ENCODE peak calls at places on chromosomes 4 and X, in six cellular contexts. One of them, this sample, is unnamed.
A peak's percentile ranks its signal among the peaks of the same experiment; 100 is the strongest.

GRCh38 chr4:182564966-182565365 is 321.8 kb downstream of the TENM3 start:
- DNase-seq in PC-9: no peak
- DNase-seq in prostate gland: no peak
- DNase-seq in stomach: no peak
- DNase-seq in CD4-positive, CD25-positive, alpha-beta regulatory T cell: no peak
- DNase-seq in aorta: no peak
- DNase-seq in this sample: no peak

GRCh38 chr4:93184093-93184492 is 644.5 kb upstream of the ATOH1 start:
- DNase-seq in aorta: no peak
- DNase-seq in PC-9: no peak
- DNase-seq in prostate gland: peak; percentile 28
- DNase-seq in stomach: no peak
- DNase-seq in CD4-positive, CD25-positive, alpha-beta regulatory T cell: no peak
- DNase-seq in this sample: no peak

GRCh38 chrX:129108936-129109335 is 414.4 kb downstream of the SMARCA1 start:
- DNase-seq in stomach: no peak
- DNase-seq in PC-9: no peak
- DNase-seq in prostate gland: no peak
- DNase-seq in CD4-positive, CD25-positive, alpha-beta regulatory T cell: no peak
- DNase-seq in aorta: no peak
- DNase-seq in this sample: no peak

GRCh38 chr4:184310171-184310567 is 92.5 kb upstream of the ENPP6 start:
- DNase-seq in stomach: no peak
- DNase-seq in prostate gland: peak; percentile 3
- DNase-seq in PC-9: no peak
- DNase-seq in CD4-positive, CD25-positive, alpha-beta regulatory T cell: peak; percentile 75
- DNase-seq in aorta: no peak
- DNase-seq in this sample: peak; percentile 29

GRCh38 chr4:124785645-124786044 is 73.1 kb upstream of the ANKRD50 start:
- DNase-seq in aorta: no peak
- DNase-seq in stomach: no peak
- DNase-seq in CD4-positive, CD25-positive, alpha-beta regulatory T cell: no peak
- DNase-seq in PC-9: no peak
- DNase-seq in prostate gland: no peak
- DNase-seq in this sample: no peak

GRCh38 chr4:147768113-147768512 is 36.2 kb downstream of the ARHGAP10 start:
- DNase-seq in aorta: no peak
- DNase-seq in stomach: no peak
- DNase-seq in CD4-positive, CD25-positive, alpha-beta regulatory T cell: no peak
- DNase-seq in PC-9: no peak
- DNase-seq in prostate gland: no peak
- DNase-seq in this sample: no peak

GRCh38 chrX:107823456-107823855 is 2.2 kb upstream of the MID2 start:
- DNase-seq in stomach: no peak
- DNase-seq in CD4-positive, CD25-positive, alpha-beta regulatory T cell: no peak
- DNase-seq in aorta: no peak
- DNase-seq in PC-9: no peak
- DNase-seq in prostate gland: no peak
- DNase-seq in this sample: no peak

GRCh38 chr4:73707918-73708577 is 32.3 kb upstream of the CXCL8 start:
- DNase-seq in prostate gland: peak; percentile 74
- DNase-seq in PC-9: peak; percentile 52
- DNase-seq in aorta: peak; percentile 79
- DNase-seq in stomach: peak; percentile 60
- DNase-seq in CD4-positive, CD25-positive, alpha-beta regulatory T cell: peak; percentile 1
- DNase-seq in this sample: no peak

GRCh38 chrX:24081661-24082154 is 27.0 kb downstream of the EIF2S3 start:
- DNase-seq in stomach: peak; percentile 64
- DNase-seq in CD4-positive, CD25-positive, alpha-beta regulatory T cell: peak; percentile 75
- DNase-seq in aorta: peak; percentile 84
- DNase-seq in prostate gland: peak; percentile 18
- DNase-seq in PC-9: peak; percentile 76
- DNase-seq in this sample: peak; percentile 33

GRCh38 chr4:140150886-140151699 is 2.9 kb downstream of the MAML3 start:
- DNase-seq in prostate gland: peak; percentile 96
- DNase-seq in aorta: peak; percentile 94
- DNase-seq in CD4-positive, CD25-positive, alpha-beta regulatory T cell: peak; percentile 40
- DNase-seq in stomach: peak; percentile 88
- DNase-seq in PC-9: peak; percentile 93
- DNase-seq in this sample: peak; percentile 71

GRCh38 chr4:53014368-53014767 is 152.3 kb downstream of the RASL11B start:
- DNase-seq in aorta: no peak
- DNase-seq in stomach: no peak
- DNase-seq in prostate gland: no peak
- DNase-seq in PC-9: no peak
- DNase-seq in CD4-positive, CD25-positive, alpha-beta regulatory T cell: no peak
- DNase-seq in this sample: no peak

GRCh38 chrX:57677132-57677858 is 2.8 kb downstream of the NLRP2B start:
- DNase-seq in stomach: no peak
- DNase-seq in PC-9: no peak
- DNase-seq in aorta: no peak
- DNase-seq in CD4-positive, CD25-positive, alpha-beta regulatory T cell: no peak
- DNase-seq in prostate gland: no peak
- DNase-seq in this sample: no peak

GRCh38 chr4:6258741-6259140 is 10.9 kb upstream of the WFS1 start:
- DNase-seq in PC-9: no peak
- DNase-seq in CD4-positive, CD25-positive, alpha-beta regulatory T cell: no peak
- DNase-seq in prostate gland: no peak
- DNase-seq in aorta: peak; percentile 36
- DNase-seq in stomach: no peak
- DNase-seq in this sample: no peak

GRCh38 chr4:8558080-8558960 is 21.9 kb upstream of the GPR78 start:
- DNase-seq in aorta: peak; percentile 65
- DNase-seq in CD4-positive, CD25-positive, alpha-beta regulatory T cell: no peak
- DNase-seq in prostate gland: no peak
- DNase-seq in PC-9: peak; percentile 86
- DNase-seq in stomach: no peak
- DNase-seq in this sample: no peak

GRCh38 chr4:88531549-88531948 is 8.0 kb upstream of the PYURF start:
- DNase-seq in PC-9: no peak
- DNase-seq in prostate gland: no peak
- DNase-seq in CD4-positive, CD25-positive, alpha-beta regulatory T cell: no peak
- DNase-seq in aorta: no peak
- DNase-seq in stomach: no peak
- DNase-seq in this sample: no peak

GRCh38 chrX:149129767-149130166 is 375.3 kb downstream of the IDS start:
- DNase-seq in CD4-positive, CD25-positive, alpha-beta regulatory T cell: no peak
- DNase-seq in aorta: no peak
- DNase-seq in PC-9: no peak
- DNase-seq in stomach: no peak
- DNase-seq in prostate gland: no peak
- DNase-seq in this sample: no peak

GRCh38 chr4:106132045-106132444 is 184.0 kb downstream of the TBCK start:
- DNase-seq in stomach: no peak
- DNase-seq in prostate gland: no peak
- DNase-seq in aorta: no peak
- DNase-seq in CD4-positive, CD25-positive, alpha-beta regulatory T cell: no peak
- DNase-seq in PC-9: no peak
- DNase-seq in this sample: no peak

GRCh38 chrX:152960115-152960514 is 33.8 kb downstream of the PNMA5 start:
- DNase-seq in CD4-positive, CD25-positive, alpha-beta regulatory T cell: no peak
- DNase-seq in stomach: no peak
- DNase-seq in prostate gland: no peak
- DNase-seq in PC-9: no peak
- DNase-seq in aorta: no peak
- DNase-seq in this sample: no peak

GRCh38 chr4:24794916-24795665 is at the start of gene SOD3:
- DNase-seq in PC-9: peak; percentile 86
- DNase-seq in aorta: peak; percentile 94
- DNase-seq in stomach: peak; percentile 79
- DNase-seq in CD4-positive, CD25-positive, alpha-beta regulatory T cell: no peak
- DNase-seq in prostate gland: peak; percentile 86
- DNase-seq in this sample: no peak

GRCh38 chr4:122920473-122920872 is 1.9 kb downstream of the NUDT6 start:
- DNase-seq in PC-9: no peak
- DNase-seq in aorta: no peak
- DNase-seq in stomach: no peak
- DNase-seq in CD4-positive, CD25-positive, alpha-beta regulatory T cell: peak; percentile 37
- DNase-seq in prostate gland: no peak
- DNase-seq in this sample: no peak

GRCh38 chr4:83189631-83190136 is 75.2 kb upstream of the PLAC8 start:
- DNase-seq in aorta: no peak
- DNase-seq in PC-9: no peak
- DNase-seq in CD4-positive, CD25-positive, alpha-beta regulatory T cell: no peak
- DNase-seq in prostate gland: no peak
- DNase-seq in stomach: no peak
- DNase-seq in this sample: no peak

GRCh38 chrX:151713859-151714258 is 2.0 kb upstream of the FATE1 start:
- DNase-seq in prostate gland: no peak
- DNase-seq in aorta: peak; percentile 61
- DNase-seq in PC-9: peak; percentile 49
- DNase-seq in CD4-positive, CD25-positive, alpha-beta regulatory T cell: peak; percentile 15
- DNase-seq in stomach: no peak
- DNase-seq in this sample: no peak

GRCh38 chr4:186272699-186273370 is 6.8 kb downstream of the F11 start:
- DNase-seq in prostate gland: no peak
- DNase-seq in PC-9: no peak
- DNase-seq in stomach: no peak
- DNase-seq in CD4-positive, CD25-positive, alpha-beta regulatory T cell: no peak
- DNase-seq in aorta: no peak
- DNase-seq in this sample: no peak

GRCh38 chr4:163179207-163179606 is 12.5 kb upstream of the NAF1 start:
- DNase-seq in PC-9: no peak
- DNase-seq in prostate gland: no peak
- DNase-seq in stomach: no peak
- DNase-seq in aorta: no peak
- DNase-seq in CD4-positive, CD25-positive, alpha-beta regulatory T cell: no peak
- DNase-seq in this sample: no peak

GRCh38 chrX:119521246-119521645 is 44.0 kb downstream of the STEEP1 start:
- DNase-seq in PC-9: no peak
- DNase-seq in stomach: no peak
- DNase-seq in CD4-positive, CD25-positive, alpha-beta regulatory T cell: no peak
- DNase-seq in aorta: no peak
- DNase-seq in prostate gland: no peak
- DNase-seq in this sample: no peak

GRCh38 chr4:15031197-15031596 is 28.9 kb downstream of the CPEB2 start:
- DNase-seq in PC-9: no peak
- DNase-seq in prostate gland: no peak
- DNase-seq in aorta: no peak
- DNase-seq in stomach: no peak
- DNase-seq in CD4-positive, CD25-positive, alpha-beta regulatory T cell: no peak
- DNase-seq in this sample: no peak

GRCh38 chrX:1137531-1137930 is 74.9 kb downstream of the CRLF2 start:
- DNase-seq in aorta: no peak
- DNase-seq in PC-9: no peak
- DNase-seq in prostate gland: no peak
- DNase-seq in CD4-positive, CD25-positive, alpha-beta regulatory T cell: no peak
- DNase-seq in stomach: no peak
- DNase-seq in this sample: no peak

GRCh38 chrX:103061486-103061885 is 2.5 kb downstream of the BEX1 start:
- DNase-seq in stomach: no peak
- DNase-seq in PC-9: no peak
- DNase-seq in CD4-positive, CD25-positive, alpha-beta regulatory T cell: no peak
- DNase-seq in prostate gland: no peak
- DNase-seq in aorta: no peak
- DNase-seq in this sample: no peak

GRCh38 chr4:23819041-23819511 is 70.8 kb downstream of the PPARGC1A start:
- DNase-seq in CD4-positive, CD25-positive, alpha-beta regulatory T cell: no peak
- DNase-seq in aorta: no peak
- DNase-seq in prostate gland: no peak
- DNase-seq in PC-9: no peak
- DNase-seq in stomach: no peak
- DNase-seq in this sample: no peak

GRCh38 chrX:48711929-48712505 is 15.5 kb downstream of the SUV39H1 start:
- DNase-seq in prostate gland: no peak
- DNase-seq in stomach: no peak
- DNase-seq in aorta: no peak
- DNase-seq in PC-9: no peak
- DNase-seq in CD4-positive, CD25-positive, alpha-beta regulatory T cell: peak; percentile 30
- DNase-seq in this sample: no peak
- H3K9me3 ChIP-seq in prostate gland: no peaks in the 10 kb centered on the region
- H3K9me3 ChIP-seq in stomach: no peaks in the 10 kb centered on the region
- H3K9me3 ChIP-seq in aorta: no peaks in the 10 kb centered on the region
- H3K9me3 ChIP-seq in PC-9: no peaks in the 10 kb centered on the region
- H3K9me3 ChIP-seq in CD4-positive, CD25-positive, alpha-beta regulatory T cell: no peaks in the 10 kb centered on the region
- H3K9me3 ChIP-seq in this sample: no peaks in the 10 kb centered on the region

GRCh38 chrX:47992093-47992375 is 11.8 kb downstream of the ZNF182 start:
- DNase-seq in stomach: no peak
- DNase-seq in aorta: no peak
- DNase-seq in prostate gland: no peak
- DNase-seq in PC-9: no peak
- DNase-seq in CD4-positive, CD25-positive, alpha-beta regulatory T cell: no peak
- DNase-seq in this sample: no peak
- H3K9me3 ChIP-seq in stomach: peaks cover 24% of the 10 kb centered on the region
- H3K9me3 ChIP-seq in aorta: no peaks in the 10 kb centered on the region
- H3K9me3 ChIP-seq in prostate gland: no peaks in the 10 kb centered on the region
- H3K9me3 ChIP-seq in PC-9: no peaks in the 10 kb centered on the region
- H3K9me3 ChIP-seq in CD4-positive, CD25-positive, alpha-beta regulatory T cell: peaks cover 7% of the 10 kb centered on the region
- H3K9me3 ChIP-seq in this sample: no peaks in the 10 kb centered on the region

GRCh38 chr4:28505064-28505463 is 1644.4 kb downstream of the STIM2 start:
- DNase-seq in stomach: no peak
- DNase-seq in CD4-positive, CD25-positive, alpha-beta regulatory T cell: no peak
- DNase-seq in aorta: no peak
- DNase-seq in prostate gland: no peak
- DNase-seq in PC-9: no peak
- DNase-seq in this sample: no peak
- H3K9me3 ChIP-seq in stomach: no peaks in the 10 kb centered on the region
- H3K9me3 ChIP-seq in CD4-positive, CD25-positive, alpha-beta regulatory T cell: no peaks in the 10 kb centered on the region
- H3K9me3 ChIP-seq in aorta: no peaks in the 10 kb centered on the region
- H3K9me3 ChIP-seq in prostate gland: no peaks in the 10 kb centered on the region
- H3K9me3 ChIP-seq in PC-9: no peaks in the 10 kb centered on the region
- H3K9me3 ChIP-seq in this sample: no peaks in the 10 kb centered on the region

GRCh38 chr4:112357897-112358296 is 60.7 kb downstream of the ALPK1 start:
- DNase-seq in prostate gland: no peak
- DNase-seq in CD4-positive, CD25-positive, alpha-beta regulatory T cell: no peak
- DNase-seq in PC-9: no peak
- DNase-seq in aorta: peak; percentile 59
- DNase-seq in stomach: no peak
- DNase-seq in this sample: no peak

GRCh38 chr4:112358415-112358814 is 61.2 kb downstream of the ALPK1 start:
- DNase-seq in prostate gland: no peak
- DNase-seq in CD4-positive, CD25-positive, alpha-beta regulatory T cell: no peak
- DNase-seq in stomach: no peak
- DNase-seq in aorta: no peak
- DNase-seq in PC-9: no peak
- DNase-seq in this sample: no peak

GRCh38 chr4:112358952-112359749 is 62.0 kb downstream of the ALPK1 start:
- DNase-seq in PC-9: no peak
- DNase-seq in aorta: no peak
- DNase-seq in prostate gland: no peak
- DNase-seq in CD4-positive, CD25-positive, alpha-beta regulatory T cell: no peak
- DNase-seq in stomach: no peak
- DNase-seq in this sample: no peak

GRCh38 chr4:112355662-112356061 is 58.5 kb downstream of the ALPK1 start:
- DNase-seq in aorta: peak; percentile 70
- DNase-seq in PC-9: no peak
- DNase-seq in stomach: no peak
- DNase-seq in CD4-positive, CD25-positive, alpha-beta regulatory T cell: no peak
- DNase-seq in prostate gland: no peak
- DNase-seq in this sample: no peak

GRCh38 chr4:112357453-112357852 is 60.3 kb downstream of the ALPK1 start:
- DNase-seq in stomach: no peak
- DNase-seq in aorta: peak; percentile 61
- DNase-seq in prostate gland: no peak
- DNase-seq in PC-9: no peak
- DNase-seq in CD4-positive, CD25-positive, alpha-beta regulatory T cell: no peak
- DNase-seq in this sample: no peak
- H3K9me3 ChIP-seq in stomach: peaks cover 29% of the 10 kb centered on the region
- H3K9me3 ChIP-seq in aorta: peaks cover 6% of the 10 kb centered on the region
- H3K9me3 ChIP-seq in prostate gland: no peaks in the 10 kb centered on the region
- H3K9me3 ChIP-seq in PC-9: no peaks in the 10 kb centered on the region
- H3K9me3 ChIP-seq in CD4-positive, CD25-positive, alpha-beta regulatory T cell: no peaks in the 10 kb centered on the region
- H3K9me3 ChIP-seq in this sample: peaks cover 4% of the 10 kb centered on the region

GRCh38 chr4:167908816-167909215 is 183.5 kb upstream of the ANXA10 start:
- DNase-seq in prostate gland: no peak
- DNase-seq in PC-9: no peak
- DNase-seq in aorta: no peak
- DNase-seq in stomach: no peak
- DNase-seq in CD4-positive, CD25-positive, alpha-beta regulatory T cell: no peak
- DNase-seq in this sample: no peak
- H3K9me3 ChIP-seq in prostate gland: no peaks in the 10 kb centered on the region
- H3K9me3 ChIP-seq in PC-9: no peaks in the 10 kb centered on the region
- H3K9me3 ChIP-seq in aorta: no peaks in the 10 kb centered on the region
- H3K9me3 ChIP-seq in stomach: no peaks in the 10 kb centered on the region
- H3K9me3 ChIP-seq in CD4-positive, CD25-positive, alpha-beta regulatory T cell: no peaks in the 10 kb centered on the region
- H3K9me3 ChIP-seq in this sample: no peaks in the 10 kb centered on the region

This sample was measured in CD4-positive, alpha-beta T cell.